ENCODE peak calls at places on chromosomes 5 and 9, in ten cellular contexts. S is H1, D is Peyer's patch, R is vagina, G is ovary, E is right lobe of liver, A is gastrocnemius medialis, V is A549, Y is prostate gland, K is IMR-90. J is an unnamed sample.

GRCh38 chr5:181062631-181063030 is 22.6 kb downstream of the BTNL9 start:
- DNase-seq in A (no peak), K (no peak), G (no peak), E (no peak), R (no peak), D (no peak), S (no peak), Y (no peak), V (no peak), J (no peak)

GRCh38 chr5:138792181-138792808 is 39.1 kb downstream of the CTNNA1 start:
- DNase-seq in K (no peak), V (no peak), A (no peak), S (no peak), G (no peak), E (no peak), R (no peak), Y (no peak), D (no peak), J (no peak)

GRCh38 chr9:88477300-88477751 is 57.7 kb upstream of the NXNL2 start:
- DNase-seq in E (no peak), V (no peak), Y (no peak), G (no peak), S (no peak), A (no peak), D (no peak), K (peak; percentile 99), R (no peak), J (no peak)

GRCh38 chr5:67902497-67902830 is 313.1 kb upstream of the PIK3R1 start:
- DNase-seq in G (no peak), S (no peak), K (no peak), R (no peak), A (no peak), E (no peak), Y (no peak), D (no peak), V (no peak), J (no peak)

GRCh38 chr5:133356386-133357331 is 255.7 kb downstream of the FSTL4 start:
- DNase-seq in V (no peak), S (no peak), E (no peak), R (peak; percentile 67), Y (no peak), A (no peak), G (no peak), K (no peak), D (no peak), J (no peak)

GRCh38 chr9:14910178-14910805 is at the start of gene FREM1:
- DNase-seq in Y (peak; percentile 5), E (peak; percentile 53), R (no peak), S (no peak), A (no peak), G (peak; percentile 20), K (no peak), V (no peak), D (peak; percentile 60), J (peak; percentile 32)

GRCh38 chr9:76379494-76379893 is 14.7 kb downstream of the RFK start:
- DNase-seq in E (no peak), K (no peak), G (no peak), D (no peak), Y (no peak), S (no peak), V (peak; percentile 91), R (no peak), A (no peak), J (no peak)

GRCh38 chr5:169431386-169431785 is 130.4 kb upstream of the SLIT3 start:
- DNase-seq in S (no peak), R (no peak), Y (no peak), V (no peak), A (no peak), E (no peak), K (no peak), G (no peak), D (no peak), J (no peak)

DNA sequence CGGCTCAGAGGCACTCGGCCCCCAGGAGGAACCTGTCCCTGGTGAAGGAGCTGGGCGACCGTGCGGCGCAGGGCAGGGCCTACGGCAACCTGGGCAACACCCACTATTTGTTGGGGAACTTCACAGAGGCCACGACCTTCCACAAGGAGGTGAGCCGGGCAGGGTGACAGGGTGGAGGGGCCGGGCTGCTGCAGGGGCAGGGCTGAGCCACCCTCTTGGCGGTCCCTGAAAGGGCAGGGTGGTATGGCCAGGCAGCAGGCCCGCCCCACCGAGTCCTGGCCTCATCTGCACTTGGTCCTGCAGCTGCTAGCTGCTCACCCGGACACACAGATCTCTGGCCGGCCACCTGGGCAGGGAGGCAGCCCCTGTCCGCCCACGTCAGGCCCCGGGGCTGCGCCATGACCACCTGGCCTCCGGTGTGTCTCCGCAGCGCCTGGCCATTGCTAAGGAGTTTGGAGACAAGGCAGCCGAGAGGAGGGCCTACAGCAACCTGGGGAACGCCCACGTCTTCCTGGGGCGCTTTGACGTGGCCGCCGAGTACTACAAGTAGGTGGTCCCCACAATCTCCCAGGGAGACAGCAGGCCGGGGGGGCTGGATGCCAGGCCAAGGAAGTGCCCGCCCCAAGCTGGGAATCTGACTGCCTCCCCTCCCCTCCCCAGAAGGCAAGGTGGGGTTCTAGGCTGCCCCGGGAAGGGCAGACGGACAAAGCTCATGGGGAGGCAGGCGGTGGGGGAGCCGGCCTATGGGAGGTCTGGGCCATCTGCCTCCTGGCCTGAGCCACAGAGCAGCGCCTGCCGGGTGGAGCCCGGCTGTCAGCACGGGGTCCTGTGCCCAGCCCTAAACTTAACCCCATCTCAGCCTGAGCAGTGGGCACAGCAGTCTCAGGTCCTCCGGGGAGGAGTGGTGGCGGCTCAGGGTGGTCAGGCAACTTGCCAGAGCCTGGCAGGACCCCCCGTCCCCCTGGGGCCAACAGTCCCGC is 10.4 kb downstream of the GPSM1 start:
- DNase-seq in G (no peak), Y (no peak), V (no peak), S (no peak), R (no peak), K (no peak), D (no peak), E (no peak), A (no peak), J (no peak)
- H3K4me1 ChIP-seq in G (peaks cover 2% of the 10 kb centered on the region), Y (no peaks in the 10 kb centered on the region), V (peaks cover 3% of the 10 kb centered on the region), S (peaks cover 9% of the 10 kb centered on the region), R (peaks cover 9% of the 10 kb centered on the region), K (peaks cover 19% of the 10 kb centered on the region), D (no peaks in the 10 kb centered on the region), E (no peaks in the 10 kb centered on the region), A (no peaks in the 10 kb centered on the region), J (peaks cover 10% of the 10 kb centered on the region)

DNA sequence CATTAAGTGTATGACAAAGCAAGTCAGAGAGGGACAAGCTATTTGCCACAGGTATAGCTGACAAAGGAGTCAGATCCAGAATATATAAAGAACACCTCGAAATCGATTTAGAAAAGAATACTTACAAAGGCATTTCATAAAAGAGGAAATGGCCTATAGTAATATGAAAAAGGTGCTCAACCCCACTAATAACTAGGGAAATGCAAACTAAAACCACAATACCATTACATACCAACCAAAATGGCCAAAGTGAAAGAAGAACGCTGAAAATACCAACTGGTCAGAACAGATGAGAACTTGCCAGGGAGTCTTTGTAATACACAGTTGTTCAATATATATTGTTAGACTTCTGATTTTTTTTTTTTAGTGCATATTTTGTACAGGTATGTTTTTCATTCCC is 152.9 kb downstream of the CDC42SE2 start:
- DNase-seq in K (no peak), A (no peak), G (no peak), S (no peak), D (no peak), E (no peak), V (no peak), Y (no peak), R (no peak), J (no peak)
- H3K27ac ChIP-seq in K (no peak overlapping the region), A (no peak overlapping the region), G (no peak overlapping the region), S (no peak overlapping the region), D (no peak overlapping the region), E (no peak overlapping the region), V (no peak overlapping the region), Y (no peak overlapping the region), R (no peak overlapping the region), J (no peak overlapping the region)

DNA sequence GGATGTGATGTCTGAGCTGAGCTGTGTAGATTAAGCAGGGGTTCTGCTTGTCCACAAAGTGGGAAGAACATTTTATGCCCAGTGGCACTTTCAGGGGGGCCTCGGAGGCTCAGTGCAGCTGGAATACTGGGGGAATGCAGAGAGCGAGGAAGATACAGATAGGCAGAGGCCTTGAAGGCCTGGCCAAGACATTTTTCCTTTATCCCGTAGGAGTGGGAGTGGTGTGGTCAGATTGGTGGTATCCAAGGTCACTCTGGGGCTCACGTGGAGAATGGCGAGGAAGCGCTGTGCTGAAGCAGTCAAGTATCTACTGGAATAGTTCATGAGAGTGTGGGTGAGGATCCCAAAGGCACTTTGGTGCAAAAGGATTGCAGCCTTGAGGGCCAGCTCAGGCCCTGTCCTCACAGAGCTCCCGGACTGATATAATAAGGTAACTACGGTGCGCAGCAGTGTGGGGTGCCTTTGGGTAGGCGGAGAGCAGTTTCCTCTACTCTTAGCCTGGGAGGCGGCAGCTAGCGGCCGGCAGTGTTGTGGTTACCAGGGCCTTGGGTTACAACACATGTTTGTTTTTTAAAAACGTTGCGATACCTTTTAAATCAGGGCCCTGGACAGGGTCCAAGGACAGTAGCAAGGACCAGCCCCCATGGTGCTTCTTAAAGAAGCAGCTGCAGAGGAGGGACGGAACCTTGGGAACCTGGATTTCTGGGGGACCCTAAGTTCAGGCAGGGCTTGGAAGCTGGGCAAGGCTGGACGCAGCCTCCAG is 10.8 kb upstream of the CCDC69 start:
- DNase-seq in D (no peak), V (peak; percentile 51), R (no peak), Y (peak; percentile 50), A (peak; percentile 70), G (peak; percentile 87), E (peak; percentile 90), K (peak; percentile 41), S (no peak), J (peak; percentile 79)
- TF ChIP-seq POLR2A in D (no peak), V (no peak), R (no peak), Y (no peak), A (no peak), G (peak; percentile 18), E (no peak), K (no peak), S (no peak), J (no peak)

GRCh38 chr9:71981944-71982343 is 70.5 kb downstream of the C9orf85 start:
- DNase-seq in G (no peak), A (no peak), S (no peak), R (no peak), V (no peak), D (no peak), Y (no peak), K (no peak), E (no peak), J (no peak)

GRCh38 chr9:71975833-71976232 is 64.4 kb downstream of the C9orf85 start:
- DNase-seq in K (no peak), G (no peak), R (no peak), V (no peak), Y (no peak), D (no peak), S (no peak), A (no peak), E (no peak), J (no peak)

GRCh38 chr9:71980266-71981018 is 69.0 kb downstream of the C9orf85 start:
- DNase-seq in G (no peak), Y (no peak), S (no peak), D (no peak), E (no peak), A (peak; percentile 67), R (no peak), K (no peak), V (no peak), J (no peak)

DNA sequence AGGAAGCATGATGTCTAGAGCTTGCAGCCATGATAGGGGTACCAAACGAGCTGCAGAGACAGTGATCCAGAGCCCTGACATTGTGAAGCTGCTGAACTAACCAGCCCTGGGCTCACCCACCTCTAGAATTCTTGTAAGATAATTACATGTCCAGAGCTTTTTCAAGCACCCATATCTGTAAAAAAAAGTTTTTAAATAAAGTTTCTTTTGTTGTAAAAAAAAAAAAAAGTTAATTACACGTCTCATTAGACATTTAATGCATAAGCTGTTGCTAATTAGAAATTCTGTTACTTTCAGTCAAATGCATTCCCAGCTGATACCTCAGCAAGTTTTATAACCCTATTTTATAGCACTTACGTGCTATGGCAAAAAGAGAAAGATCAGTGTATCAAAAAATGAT is 65.6 kb downstream of the C9orf85 start:
- DNase-seq in D (no peak), R (no peak), V (no peak), K (no peak), E (no peak), S (no peak), Y (no peak), A (no peak), G (no peak), J (no peak)
- H3K4me1 ChIP-seq in D (no peaks in the 10 kb centered on the region), R (no peaks in the 10 kb centered on the region), V (no peaks in the 10 kb centered on the region), K (no peaks in the 10 kb centered on the region), E (no peaks in the 10 kb centered on the region), S (no peaks in the 10 kb centered on the region), Y (no peaks in the 10 kb centered on the region), A (peaks cover 14% of the 10 kb centered on the region), G (no peaks in the 10 kb centered on the region), J (no peaks in the 10 kb centered on the region)

J was measured in transverse colon.